ENCODE peak calls at places on chromosome 21, in five cellular contexts. O is A549, T is H1, G is K562, Y is HepG2. Z is an unnamed sample.
A peak's percentile ranks its signal among the peaks of the same experiment; 100 is the strongest.

GRCh38 chr21:29637126-29637525 is 302.7 kb downstream of the GRIK1 start:
- DNase-seq in Y (no peak), O (no peak), G (no peak), T (no peak), Z (no peak)

GRCh38 chr21:20774737-20775136 is 223.5 kb upstream of the NCAM2 start:
- DNase-seq in O (no peak), T (no peak), G (no peak), Y (no peak), Z (no peak)

GRCh38 chr21:27802816-27803475 is 836.1 kb upstream of the ADAMTS5 start:
- DNase-seq in T (peak; percentile 17), O (no peak), Y (no peak), G (peak; percentile 40), Z (peak; percentile 31)

GRCh38 chr21:40829791-40830190 is 17.2 kb downstream of the DSCAM start:
- DNase-seq in O (no peak), T (no peak), Y (no peak), G (no peak), Z (no peak)

GRCh38 chr21:31409849-31410762 is 66.0 kb upstream of the TIAM1 start:
- DNase-seq in O (no peak), G (no peak), T (no peak), Y (no peak), Z (no peak)

GRCh38 chr21:16533692-16534407 is 804.1 kb downstream of the USP25 start:
- DNase-seq in O (no peak), T (no peak), G (no peak), Y (no peak), Z (no peak)

GRCh38 chr21:28636988-28637691 is 355.5 kb downstream of the LTN1 start:
- DNase-seq in O (no peak), T (no peak), G (no peak), Y (no peak), Z (peak; percentile 94)

GRCh38 chr21:15735409-15735808 is 5.6 kb downstream of the USP25 start:
- DNase-seq in T (no peak), O (no peak), Y (no peak), G (no peak), Z (no peak)

GRCh38 chr21:39660596-39660995 is 47.9 kb downstream of the B3GALT5 start:
- DNase-seq in O (peak; percentile 43), G (no peak), Y (no peak), T (no peak), Z (peak; percentile 83)

GRCh38 chr21:30216041-30216723 is at the start of gene CLDN8:
- DNase-seq in O (no peak), T (no peak), G (no peak), Y (no peak), Z (no peak)

GRCh38 chr21:21165063-21165645 is 166.9 kb downstream of the NCAM2 start:
- DNase-seq in T (no peak), G (no peak), Y (no peak), O (no peak), Z (peak; percentile 97)

GRCh38 chr21:27412530-27412929 is 445.6 kb upstream of the ADAMTS5 start:
- DNase-seq in Y (no peak), G (no peak), T (no peak), O (no peak), Z (no peak)

GRCh38 chr21:39263372-39263771 is 50.1 kb downstream of the BRWD1 start:
- DNase-seq in O (no peak), G (no peak), Y (no peak), T (no peak), Z (peak; percentile 56)

GRCh38 chr21:42590431-42591131 is 62.8 kb upstream of the PDE9A start:
- DNase-seq in O (no peak), T (no peak), Y (no peak), G (no peak), Z (no peak)
- TF ChIP-seq MAFK in O (no peak), T (no peak), Y (no peak), G (no peak), Z (no peak)

GRCh38 chr21:41927727-41928409 is 25.9 kb downstream of the C2CD2 start:
- DNase-seq in O (no peak), Y (no peak), G (no peak), T (no peak), Z (no peak)
- TF ChIP-seq MAFK in O (no peak), Y (no peak), G (no peak), T (no peak), Z (no peak)

GRCh38 chr21:26116456-26117011 is 54.0 kb downstream of the APP start:
- DNase-seq in Y (peak; percentile 23), T (no peak), G (no peak), O (no peak), Z (peak; percentile 44)
- TF ChIP-seq MAFK in Y (no peak), T (no peak), G (no peak), O (no peak), Z (no peak)

GRCh38 chr21:38120984-38121855 is 135.6 kb upstream of the KCNJ15 start:
- DNase-seq in Y (no peak), G (peak; percentile 94), O (no peak), T (no peak), Z (no peak)
- TF ChIP-seq MAFK in Y (no peak), G (no peak), O (no peak), T (no peak), Z (no peak)

DNA sequence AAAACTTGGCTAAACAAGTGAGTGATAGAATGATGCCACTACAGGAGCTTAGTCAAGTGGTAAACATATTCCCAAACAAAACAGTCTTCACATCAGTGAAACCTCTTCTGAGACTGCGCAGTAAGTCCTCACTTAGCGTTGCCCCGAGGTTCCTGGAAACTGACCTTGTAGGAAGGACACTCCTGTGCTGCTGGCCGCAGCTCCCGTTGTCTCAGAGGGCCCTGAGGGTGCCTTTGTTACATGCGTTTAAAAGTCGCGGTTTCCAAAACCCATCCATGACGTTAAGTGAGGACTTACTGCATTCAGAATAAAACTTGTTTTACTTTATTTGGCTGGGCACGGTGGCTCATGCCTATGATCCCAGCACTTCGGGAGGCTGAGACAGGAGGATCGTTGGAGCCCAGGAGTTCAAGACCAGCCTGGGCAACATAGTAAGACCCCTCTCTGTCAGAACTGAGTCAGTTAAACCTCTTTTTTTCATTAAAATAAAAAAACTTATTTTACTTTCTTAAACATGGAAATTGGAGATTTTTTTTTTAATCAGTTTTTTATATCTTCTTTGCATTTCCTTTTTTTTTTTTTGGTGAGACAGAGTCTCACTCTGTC is 36.0 kb upstream of the DIP2A start:
- DNase-seq in G (no peak), T (no peak), O (no peak), Y (no peak), Z (no peak)
- TF ChIP-seq MAFK in G (no peak), T (no peak), O (no peak), Y (no peak), Z (no peak)

GRCh38 chr21:32907521-32907920 is 118.2 kb upstream of the OLIG2 start:
- DNase-seq in O (no peak), T (no peak), Y (no peak), G (no peak), Z (no peak)
- TF ChIP-seq MAFK in O (no peak), T (no peak), Y (no peak), G (no peak), Z (no peak)

GRCh38 chr21:44354775-44355771 is 1.7 kb downstream of the TRPM2 start:
- DNase-seq in Y (peak; percentile 16), T (no peak), G (no peak), O (no peak), Z (no peak)
- TF ChIP-seq MAFK in Y (no peak), T (no peak), G (no peak), O (no peak), Z (no peak)

DNA sequence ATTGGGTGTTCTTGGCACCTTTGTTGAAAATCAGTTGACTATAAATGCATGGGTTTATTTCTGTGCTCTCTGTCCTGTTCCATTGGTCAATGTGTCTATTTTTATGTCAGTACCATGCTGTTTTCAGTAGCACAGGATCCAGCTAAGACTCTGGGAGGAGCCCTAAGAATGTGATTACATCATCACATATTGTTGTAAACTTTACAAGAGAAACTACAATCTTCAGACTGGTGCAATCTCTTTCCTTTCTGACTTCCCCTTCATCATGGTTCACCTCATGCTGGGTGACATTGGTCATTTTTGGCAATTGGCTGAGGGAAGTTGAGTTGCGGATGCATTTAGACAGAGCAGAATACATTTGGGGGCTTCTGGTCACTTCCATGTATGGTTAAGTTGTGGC is 88.4 kb downstream of the C21orf91 start:
- DNase-seq in O (no peak), T (no peak), Y (no peak), G (no peak), Z (no peak)
- TF ChIP-seq MAFK in O (no peak), T (no peak), Y (no peak), G (no peak), Z (no peak)

DNA sequence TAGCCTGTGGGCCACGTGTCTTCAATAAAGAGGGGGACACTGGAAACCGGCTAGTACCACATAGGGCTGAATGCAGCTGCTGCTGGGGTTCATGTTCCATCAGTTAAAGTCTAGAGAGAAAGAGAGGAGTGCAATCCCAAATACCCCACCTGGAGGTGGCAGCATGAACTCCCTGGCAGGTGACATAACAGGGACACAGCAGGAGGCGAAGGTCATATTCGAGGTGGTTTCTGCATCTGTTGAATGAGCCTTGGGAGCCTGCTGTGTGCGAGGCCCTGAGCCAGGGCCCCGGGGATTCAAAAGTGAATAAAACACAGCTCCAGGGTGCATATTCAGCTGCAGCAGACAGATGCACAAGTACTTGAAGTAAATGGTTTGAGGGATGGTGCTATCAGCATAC is 456.9 kb downstream of the SETD4 start:
- DNase-seq in G (no peak), O (no peak), T (no peak), Y (no peak), Z (no peak)
- TF ChIP-seq MAFK in G (no peak), O (no peak), T (no peak), Y (no peak), Z (no peak)

GRCh38 chr21:32612075-32612998 is at the start of gene CFAP298:
- DNase-seq in T (peak; percentile 54), Y (peak; percentile 85), G (peak; percentile 90), O (peak; percentile 73), Z (peak; percentile 95)

GRCh38 chr21:32612999-32613337 is 791 bp upstream of the CFAP298 start:
- DNase-seq in O (peak; percentile 5), Y (no peak), T (no peak), G (no peak), Z (no peak)

GRCh38 chr21:32613436-32614043 is 1.4 kb upstream of the CFAP298 start:
- DNase-seq in G (peak; percentile 31), Y (no peak), T (no peak), O (no peak), Z (no peak)

DNA sequence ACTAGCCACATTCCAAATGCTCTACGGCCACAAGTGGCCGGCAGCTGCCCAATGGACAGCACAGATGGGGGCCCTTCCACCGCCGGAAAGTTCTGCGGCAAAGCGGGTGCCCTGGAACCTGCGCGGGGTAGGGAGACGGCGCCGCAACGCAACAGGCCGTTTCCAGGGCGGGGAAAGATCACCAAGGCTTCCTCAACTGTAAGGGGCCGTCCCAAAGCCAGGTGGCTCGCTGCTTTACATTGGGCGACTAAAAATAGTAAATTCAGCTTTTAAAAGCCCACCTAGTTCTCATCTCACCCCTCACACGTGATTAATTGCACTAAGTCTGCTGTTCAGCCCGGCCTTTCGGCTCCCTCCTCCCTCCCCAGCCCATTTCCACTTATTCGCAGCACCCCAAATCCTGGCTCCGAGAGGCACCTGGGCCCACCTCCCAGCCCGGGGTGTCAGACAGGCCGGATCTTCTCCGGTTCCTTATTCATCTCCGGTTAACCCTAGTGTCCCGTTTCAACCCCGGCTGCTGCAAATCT is 643 bp downstream of the CFAP298 start:
- DNase-seq in Y (no peak), O (peak; percentile 7), T (no peak), G (peak; percentile 64), Z (peak; percentile 18)
- TF ChIP-seq MAFK in Y (no peak), O (no peak), T (no peak), G (no peak), Z (no peak)